ENCODE peak calls at places on chromosomes 12 and 14, in six cellular contexts. D is lower leg skin, U is HEK293T, H is posterior cingulate gyrus, G is T-helper 9 cell, Q is GM12865. P is an unnamed sample.

GRCh38 chr12:54870048-54870447 is 15.7 kb downstream of the MUCL1 start:
- DNase-seq in D (no peak), U (no peak), H (no peak), G (no peak), Q (no peak), P (no peak)

GRCh38 chr12:57461326-57461903 is 1.8 kb downstream of the GLI1 start:
- DNase-seq in D (no peak), U (peak; percentile 74), H (no peak), G (peak; percentile 38), Q (no peak), P (no peak)

GRCh38 chr12:42946776-42947435 is 357.4 kb upstream of the PRICKLE1 start:
- DNase-seq in D (no peak), U (no peak), H (no peak), G (no peak), Q (no peak), P (no peak)

GRCh38 chr12:131565256-131566005 is 145.5 kb upstream of the SFSWAP start:
- DNase-seq in D (no peak), U (no peak), H (no peak), G (no peak), Q (no peak), P (no peak)

GRCh38 chr14:98647754-98648153 is 624.2 kb downstream of the BCL11B start:
- DNase-seq in D (no peak), U (no peak), H (no peak), G (no peak), Q (no peak), P (no peak)

GRCh38 chr12:10634427-10634826 is 21.0 kb upstream of the MAGOHB start:
- DNase-seq in D (no peak), U (no peak), H (no peak), G (no peak), Q (no peak), P (no peak)

GRCh38 chr12:21819236-21819635 is 44.7 kb upstream of the KCNJ8 start:
- DNase-seq in D (no peak), U (no peak), H (no peak), G (no peak), Q (no peak), P (no peak)

GRCh38 chr12:19205120-19205519 is 75.6 kb downstream of the PLEKHA5 start:
- DNase-seq in D (no peak), U (no peak), H (no peak), G (no peak), Q (no peak), P (no peak)

GRCh38 chr12:117047810-117048584 is 51.2 kb downstream of the TESC start:
- DNase-seq in D (no peak), U (no peak), H (no peak), G (no peak), Q (no peak), P (no peak)

GRCh38 chr14:76098047-76098446 is 53.7 kb upstream of the GPATCH2L start:
- DNase-seq in D (no peak), U (no peak), H (no peak), G (no peak), Q (no peak), P (no peak)

GRCh38 chr14:75522224-75522764 is at the start of gene BATF:
- DNase-seq in D (peak; percentile 56), U (no peak), H (no peak), G (peak; percentile 57), Q (peak; percentile 87), P (no peak)

GRCh38 chr14:27134200-27134599 is 536.4 kb upstream of the NOVA1 start:
- DNase-seq in D (no peak), U (no peak), H (no peak), G (no peak), Q (no peak), P (no peak)

GRCh38 chr12:15116073-15116472 is 105.1 kb downstream of the RERG start:
- DNase-seq in D (no peak), U (no peak), H (peak; percentile 71), G (no peak), Q (no peak), P (no peak)

GRCh38 chr12:65640489-65640901 is 183.8 kb upstream of the HMGA2 start:
- DNase-seq in D (peak; percentile 68), U (peak; percentile 52), H (no peak), G (no peak), Q (no peak), P (no peak)

GRCh38 chr12:131752457-131752856 is 41.6 kb downstream of the SFSWAP start:
- DNase-seq in D (no peak), U (no peak), H (peak; percentile 21), G (no peak), Q (no peak), P (no peak)

GRCh38 chr12:108561852-108562347 is 496 bp upstream of the ISCU start:
- DNase-seq in D (no peak), U (no peak), H (no peak), G (no peak), Q (no peak), P (no peak)